ENCODE peak calls at places on chromosomes 2 and 18, in nine cellular contexts. X is T-helper 2 cell, Q is Ammon's horn, B is epithelial cell of proximal tubule, U is endothelial cell, D is RWPE2, K is left ventricle myocardium superior, P is adrenal gland, O is heart right ventricle. I is an unnamed sample.

GRCh38 chr18:69469444-69469919 is 68.8 kb downstream of the DOK6 start:
- DNase-seq in X (peak), Q (no peak), B (no peak), U (peak), D (no peak), K (no peak), P (no peak), O (no peak), I (no peak)

GRCh38 chr2:233009661-233010060 is 3.4 kb downstream of the NGEF start:
- DNase-seq in X (no peak), Q (no peak), B (no peak), U (no peak), D (no peak), K (no peak), P (no peak), O (no peak), I (no peak)

GRCh38 chr2:83879127-83879526 is 580.0 kb downstream of the SUCLG1 start:
- DNase-seq in X (no peak), Q (no peak), B (no peak), U (no peak), D (no peak), K (no peak), P (no peak), O (no peak), I (no peak)

GRCh38 chr2:186543561-186544131 is 46.2 kb upstream of the ITGAV start:
- DNase-seq in X (no peak), Q (no peak), B (peak), U (no peak), D (no peak), K (no peak), P (no peak), O (no peak), I (peak)

GRCh38 chr18:59767732-59768131 is 70.5 kb upstream of the CCBE1 start:
- DNase-seq in X (no peak), Q (no peak), B (no peak), U (no peak), D (no peak), K (no peak), P (no peak), O (no peak), I (no peak)

GRCh38 chr2:54176577-54176976 is 61.2 kb downstream of the ACYP2 start:
- DNase-seq in X (no peak), Q (peak), B (no peak), U (peak), D (no peak), K (peak), P (peak), O (peak), I (no peak)

GRCh38 chr2:221635949-221636348 is 63.8 kb upstream of the EPHA4 start:
- DNase-seq in X (no peak), Q (no peak), B (peak), U (no peak), D (no peak), K (no peak), P (no peak), O (no peak), I (no peak)

GRCh38 chr18:63818212-63818611 is 43.0 kb downstream of the SERPINB7 start:
- DNase-seq in X (no peak), Q (no peak), B (no peak), U (no peak), D (no peak), K (no peak), P (no peak), O (no peak), I (no peak)

I was measured in brain pericyte.